ENCODE peak calls at places on chromosomes 13 and 19, in ten cellular contexts. One of them, this sample, is unnamed.

GRCh38 chr19:52567921-52568320 is 2.2 kb upstream of the ZNF701 start:
- DNase-seq in thoracic aorta: no peak
- DNase-seq in GM06990: no peak
- DNase-seq in NB4: no peak
- DNase-seq in fibroblast of the aortic adventitia: no peak
- DNase-seq in psoas muscle: no peak
- DNase-seq in neural progenitor cell: no peak
- DNase-seq in mucosa of descending colon: no peak
- DNase-seq in endodermal cell: no peak
- DNase-seq in dorsolateral prefrontal cortex: no peak
- DNase-seq in this sample: no peak

GRCh38 chr13:79621449-79621848 is 140.5 kb downstream of the NDFIP2 start:
- DNase-seq in thoracic aorta: no peak
- DNase-seq in GM06990: no peak
- DNase-seq in NB4: no peak
- DNase-seq in fibroblast of the aortic adventitia: no peak
- DNase-seq in psoas muscle: no peak
- DNase-seq in neural progenitor cell: no peak
- DNase-seq in mucosa of descending colon: no peak
- DNase-seq in endodermal cell: no peak
- DNase-seq in dorsolateral prefrontal cortex: no peak
- DNase-seq in this sample: no peak

GRCh38 chr13:93304868-93305613 is 78.4 kb downstream of the GPC6 start:
- DNase-seq in thoracic aorta: no peak
- DNase-seq in GM06990: no peak
- DNase-seq in NB4: no peak
- DNase-seq in fibroblast of the aortic adventitia: no peak
- DNase-seq in psoas muscle: no peak
- DNase-seq in neural progenitor cell: no peak
- DNase-seq in mucosa of descending colon: no peak
- DNase-seq in endodermal cell: peak
- DNase-seq in dorsolateral prefrontal cortex: no peak
- DNase-seq in this sample: no peak

GRCh38 chr13:34208326-34208725 is 390.4 kb downstream of the RFC3 start:
- DNase-seq in thoracic aorta: no peak
- DNase-seq in GM06990: no peak
- DNase-seq in NB4: no peak
- DNase-seq in fibroblast of the aortic adventitia: peak
- DNase-seq in psoas muscle: no peak
- DNase-seq in neural progenitor cell: no peak
- DNase-seq in mucosa of descending colon: no peak
- DNase-seq in endodermal cell: no peak
- DNase-seq in dorsolateral prefrontal cortex: no peak
- DNase-seq in this sample: no peak

GRCh38 chr13:90414691-90415596 is 932.5 kb upstream of the MIR17HG start:
- DNase-seq in thoracic aorta: no peak
- DNase-seq in GM06990: no peak
- DNase-seq in NB4: peak
- DNase-seq in fibroblast of the aortic adventitia: peak
- DNase-seq in psoas muscle: no peak
- DNase-seq in neural progenitor cell: no peak
- DNase-seq in mucosa of descending colon: no peak
- DNase-seq in endodermal cell: peak
- DNase-seq in dorsolateral prefrontal cortex: no peak
- DNase-seq in this sample: no peak

GRCh38 chr19:45340899-45341453 is 426 bp downstream of the KLC3 start:
- DNase-seq in thoracic aorta: no peak
- DNase-seq in GM06990: no peak
- DNase-seq in NB4: no peak
- DNase-seq in fibroblast of the aortic adventitia: peak
- DNase-seq in psoas muscle: no peak
- DNase-seq in neural progenitor cell: peak
- DNase-seq in mucosa of descending colon: no peak
- DNase-seq in endodermal cell: peak
- DNase-seq in dorsolateral prefrontal cortex: no peak
- DNase-seq in this sample: no peak

GRCh38 chr19:1856698-1857603 is 6.4 kb downstream of the KLF16 start:
- DNase-seq in thoracic aorta: peak
- DNase-seq in GM06990: peak
- DNase-seq in NB4: peak
- DNase-seq in fibroblast of the aortic adventitia: peak
- DNase-seq in psoas muscle: peak
- DNase-seq in neural progenitor cell: peak
- DNase-seq in mucosa of descending colon: peak
- DNase-seq in endodermal cell: peak
- DNase-seq in dorsolateral prefrontal cortex: no peak
- DNase-seq in this sample: no peak

GRCh38 chr19:2733930-2734588 is 5.8 kb downstream of the SLC39A3 start:
- DNase-seq in thoracic aorta: no peak
- DNase-seq in GM06990: no peak
- DNase-seq in NB4: peak
- DNase-seq in fibroblast of the aortic adventitia: no peak
- DNase-seq in psoas muscle: no peak
- DNase-seq in neural progenitor cell: no peak
- DNase-seq in mucosa of descending colon: peak
- DNase-seq in endodermal cell: no peak
- DNase-seq in dorsolateral prefrontal cortex: no peak
- DNase-seq in this sample: no peak

DNA sequence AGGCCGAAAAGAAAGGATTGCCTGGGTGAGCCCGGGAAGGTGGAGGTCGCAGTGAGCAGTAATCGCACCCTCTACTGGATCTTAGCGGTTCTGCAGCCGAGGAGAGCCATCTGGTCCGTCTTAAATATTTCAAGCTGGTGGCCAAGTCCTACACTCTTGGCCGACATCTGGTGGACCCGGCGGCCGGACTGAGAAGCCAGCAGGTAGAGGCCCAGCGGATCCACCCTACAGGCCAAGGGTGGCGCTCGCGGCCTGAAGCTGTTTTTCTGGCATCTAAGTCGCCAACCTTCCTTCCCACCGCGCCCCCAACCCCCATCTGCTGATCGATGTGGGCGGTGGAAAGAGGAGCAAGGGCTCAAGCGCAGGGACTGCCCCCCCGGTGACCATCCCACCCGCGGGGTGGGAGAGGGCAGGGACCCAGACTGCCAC is 46.5 kb upstream of the ZNF730 start:
- DNase-seq in thoracic aorta: no peak
- DNase-seq in GM06990: no peak
- DNase-seq in NB4: peak
- DNase-seq in fibroblast of the aortic adventitia: peak
- DNase-seq in psoas muscle: peak
- DNase-seq in neural progenitor cell: no peak
- DNase-seq in mucosa of descending colon: peak
- DNase-seq in endodermal cell: peak
- DNase-seq in dorsolateral prefrontal cortex: no peak
- DNase-seq in this sample: no peak
- TF ChIP-seq CTCF in thoracic aorta: peak
- TF ChIP-seq CTCF in GM06990: peak
- TF ChIP-seq CTCF in NB4: peak
- TF ChIP-seq CTCF in fibroblast of the aortic adventitia: peak
- TF ChIP-seq CTCF in psoas muscle: peak
- TF ChIP-seq CTCF in neural progenitor cell: no peak
- TF ChIP-seq CTCF in mucosa of descending colon: no peak
- TF ChIP-seq CTCF in endodermal cell: peak
- TF ChIP-seq CTCF in dorsolateral prefrontal cortex: peak
- TF ChIP-seq CTCF in this sample: peak

DNA sequence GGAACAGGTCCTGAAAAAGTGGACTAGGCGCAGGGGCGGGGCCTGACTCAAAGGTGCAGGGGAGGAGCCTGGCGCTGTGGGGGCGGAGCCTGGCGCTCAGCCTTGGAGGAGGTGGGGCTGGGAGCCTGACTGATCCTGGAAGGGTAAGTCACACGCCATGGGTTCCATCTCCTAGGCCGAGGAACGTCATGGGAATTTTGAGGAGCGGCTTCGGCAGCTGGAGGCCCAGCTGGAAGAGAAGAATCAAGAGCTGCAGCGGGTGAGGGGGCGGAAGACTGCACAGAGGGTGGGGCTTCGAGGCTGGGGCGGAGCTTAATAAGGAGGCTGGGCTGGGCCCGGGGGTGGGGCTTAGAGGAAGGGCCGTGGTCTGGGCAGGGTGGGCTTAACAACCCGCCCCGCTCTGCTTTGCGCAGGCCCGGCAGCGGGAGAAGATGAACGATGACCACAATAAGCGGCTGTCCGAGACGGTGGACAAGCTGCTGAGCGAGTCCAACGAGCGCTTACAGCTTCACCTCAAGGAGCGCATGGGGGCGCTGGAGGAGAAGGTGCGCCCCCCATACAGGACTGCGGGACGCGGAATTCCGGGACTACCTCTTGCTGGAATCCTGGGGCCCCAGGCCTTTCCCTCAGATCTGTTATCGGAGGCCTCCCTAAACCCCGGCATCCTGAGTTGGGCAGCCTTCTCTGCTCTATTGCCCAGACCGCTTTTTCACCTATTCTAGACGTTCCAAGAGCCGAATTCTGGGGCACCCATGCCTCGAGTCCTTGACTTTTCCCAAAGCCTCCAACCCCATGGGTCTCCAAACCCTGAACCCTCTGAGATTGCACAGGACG is 14.5 kb downstream of the PPFIA3 start:
- DNase-seq in thoracic aorta: no peak
- DNase-seq in GM06990: no peak
- DNase-seq in NB4: no peak
- DNase-seq in fibroblast of the aortic adventitia: peak
- DNase-seq in psoas muscle: peak
- DNase-seq in neural progenitor cell: peak
- DNase-seq in mucosa of descending colon: peak
- DNase-seq in endodermal cell: peak
- DNase-seq in dorsolateral prefrontal cortex: no peak
- DNase-seq in this sample: no peak
- TF ChIP-seq CTCF in thoracic aorta: no peak
- TF ChIP-seq CTCF in GM06990: no peak
- TF ChIP-seq CTCF in NB4: no peak
- TF ChIP-seq CTCF in fibroblast of the aortic adventitia: no peak
- TF ChIP-seq CTCF in psoas muscle: no peak
- TF ChIP-seq CTCF in neural progenitor cell: no peak
- TF ChIP-seq CTCF in mucosa of descending colon: no peak
- TF ChIP-seq CTCF in endodermal cell: no peak
- TF ChIP-seq CTCF in dorsolateral prefrontal cortex: no peak
- TF ChIP-seq CTCF in this sample: no peak

GRCh38 chr19:35294328-35294727 is 2.4 kb downstream of the MAG start:
- DNase-seq in thoracic aorta: no peak
- DNase-seq in GM06990: no peak
- DNase-seq in NB4: no peak
- DNase-seq in fibroblast of the aortic adventitia: no peak
- DNase-seq in psoas muscle: no peak
- DNase-seq in neural progenitor cell: no peak
- DNase-seq in mucosa of descending colon: no peak
- DNase-seq in endodermal cell: no peak
- DNase-seq in dorsolateral prefrontal cortex: no peak
- DNase-seq in this sample: no peak

GRCh38 chr19:35295792-35296462 is 4.0 kb downstream of the MAG start:
- DNase-seq in thoracic aorta: no peak
- DNase-seq in GM06990: peak
- DNase-seq in NB4: no peak
- DNase-seq in fibroblast of the aortic adventitia: no peak
- DNase-seq in psoas muscle: no peak
- DNase-seq in neural progenitor cell: no peak
- DNase-seq in mucosa of descending colon: no peak
- DNase-seq in endodermal cell: peak
- DNase-seq in dorsolateral prefrontal cortex: no peak
- DNase-seq in this sample: no peak

GRCh38 chr19:35296644-35297514 is 4.9 kb downstream of the MAG start:
- DNase-seq in thoracic aorta: no peak
- DNase-seq in GM06990: no peak
- DNase-seq in NB4: no peak
- DNase-seq in fibroblast of the aortic adventitia: no peak
- DNase-seq in psoas muscle: no peak
- DNase-seq in neural progenitor cell: no peak
- DNase-seq in mucosa of descending colon: no peak
- DNase-seq in endodermal cell: no peak
- DNase-seq in dorsolateral prefrontal cortex: no peak
- DNase-seq in this sample: no peak

GRCh38 chr19:35294859-35295258 is 2.9 kb downstream of the MAG start:
- DNase-seq in thoracic aorta: no peak
- DNase-seq in GM06990: no peak
- DNase-seq in NB4: no peak
- DNase-seq in fibroblast of the aortic adventitia: no peak
- DNase-seq in psoas muscle: no peak
- DNase-seq in neural progenitor cell: no peak
- DNase-seq in mucosa of descending colon: no peak
- DNase-seq in endodermal cell: no peak
- DNase-seq in dorsolateral prefrontal cortex: no peak
- DNase-seq in this sample: no peak

DNA sequence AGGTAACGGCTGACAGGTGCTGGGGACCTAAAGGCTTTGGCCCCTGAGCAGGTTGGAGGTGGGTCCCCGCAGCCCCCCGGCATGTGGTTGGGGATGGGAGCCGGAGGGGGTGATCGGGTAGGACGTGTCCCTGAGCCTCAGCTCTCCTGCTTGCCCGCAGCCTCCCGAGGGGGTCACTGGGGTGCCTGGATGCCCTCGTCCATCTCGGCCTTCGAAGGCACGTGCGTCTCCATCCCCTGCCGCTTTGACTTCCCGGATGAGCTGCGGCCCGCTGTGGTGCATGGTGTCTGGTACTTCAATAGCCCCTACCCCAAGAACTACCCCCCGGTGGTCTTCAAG is 3.5 kb downstream of the MAG start:
- DNase-seq in thoracic aorta: no peak
- DNase-seq in GM06990: no peak
- DNase-seq in NB4: no peak
- DNase-seq in fibroblast of the aortic adventitia: no peak
- DNase-seq in psoas muscle: no peak
- DNase-seq in neural progenitor cell: no peak
- DNase-seq in mucosa of descending colon: no peak
- DNase-seq in endodermal cell: no peak
- DNase-seq in dorsolateral prefrontal cortex: no peak
- DNase-seq in this sample: no peak
- TF ChIP-seq CTCF in thoracic aorta: no peak
- TF ChIP-seq CTCF in GM06990: no peak
- TF ChIP-seq CTCF in NB4: no peak
- TF ChIP-seq CTCF in fibroblast of the aortic adventitia: no peak
- TF ChIP-seq CTCF in psoas muscle: no peak
- TF ChIP-seq CTCF in neural progenitor cell: no peak
- TF ChIP-seq CTCF in mucosa of descending colon: no peak
- TF ChIP-seq CTCF in endodermal cell: no peak
- TF ChIP-seq CTCF in dorsolateral prefrontal cortex: no peak
- TF ChIP-seq CTCF in this sample: no peak

GRCh38 chr19:11698231-11698630 is 40.5 kb downstream of the ZNF823 start:
- DNase-seq in thoracic aorta: no peak
- DNase-seq in GM06990: no peak
- DNase-seq in NB4: no peak
- DNase-seq in fibroblast of the aortic adventitia: no peak
- DNase-seq in psoas muscle: no peak
- DNase-seq in neural progenitor cell: no peak
- DNase-seq in mucosa of descending colon: no peak
- DNase-seq in endodermal cell: no peak
- DNase-seq in dorsolateral prefrontal cortex: no peak
- DNase-seq in this sample: no peak

GRCh38 chr19:11697284-11697855 is 41.4 kb downstream of the ZNF823 start:
- DNase-seq in thoracic aorta: no peak
- DNase-seq in GM06990: no peak
- DNase-seq in NB4: no peak
- DNase-seq in fibroblast of the aortic adventitia: no peak
- DNase-seq in psoas muscle: no peak
- DNase-seq in neural progenitor cell: no peak
- DNase-seq in mucosa of descending colon: no peak
- DNase-seq in endodermal cell: no peak
- DNase-seq in dorsolateral prefrontal cortex: no peak
- DNase-seq in this sample: no peak

GRCh38 chr19:11692127-11692790 is 46.5 kb downstream of the ZNF823 start:
- DNase-seq in thoracic aorta: no peak
- DNase-seq in GM06990: no peak
- DNase-seq in NB4: no peak
- DNase-seq in fibroblast of the aortic adventitia: no peak
- DNase-seq in psoas muscle: no peak
- DNase-seq in neural progenitor cell: no peak
- DNase-seq in mucosa of descending colon: no peak
- DNase-seq in endodermal cell: no peak
- DNase-seq in dorsolateral prefrontal cortex: no peak
- DNase-seq in this sample: no peak

GRCh38 chr19:11694533-11695439 is 44.0 kb downstream of the ZNF823 start:
- DNase-seq in thoracic aorta: peak
- DNase-seq in GM06990: peak
- DNase-seq in NB4: peak
- DNase-seq in fibroblast of the aortic adventitia: peak
- DNase-seq in psoas muscle: peak
- DNase-seq in neural progenitor cell: peak
- DNase-seq in mucosa of descending colon: peak
- DNase-seq in endodermal cell: peak
- DNase-seq in dorsolateral prefrontal cortex: peak
- DNase-seq in this sample: peak

DNA sequence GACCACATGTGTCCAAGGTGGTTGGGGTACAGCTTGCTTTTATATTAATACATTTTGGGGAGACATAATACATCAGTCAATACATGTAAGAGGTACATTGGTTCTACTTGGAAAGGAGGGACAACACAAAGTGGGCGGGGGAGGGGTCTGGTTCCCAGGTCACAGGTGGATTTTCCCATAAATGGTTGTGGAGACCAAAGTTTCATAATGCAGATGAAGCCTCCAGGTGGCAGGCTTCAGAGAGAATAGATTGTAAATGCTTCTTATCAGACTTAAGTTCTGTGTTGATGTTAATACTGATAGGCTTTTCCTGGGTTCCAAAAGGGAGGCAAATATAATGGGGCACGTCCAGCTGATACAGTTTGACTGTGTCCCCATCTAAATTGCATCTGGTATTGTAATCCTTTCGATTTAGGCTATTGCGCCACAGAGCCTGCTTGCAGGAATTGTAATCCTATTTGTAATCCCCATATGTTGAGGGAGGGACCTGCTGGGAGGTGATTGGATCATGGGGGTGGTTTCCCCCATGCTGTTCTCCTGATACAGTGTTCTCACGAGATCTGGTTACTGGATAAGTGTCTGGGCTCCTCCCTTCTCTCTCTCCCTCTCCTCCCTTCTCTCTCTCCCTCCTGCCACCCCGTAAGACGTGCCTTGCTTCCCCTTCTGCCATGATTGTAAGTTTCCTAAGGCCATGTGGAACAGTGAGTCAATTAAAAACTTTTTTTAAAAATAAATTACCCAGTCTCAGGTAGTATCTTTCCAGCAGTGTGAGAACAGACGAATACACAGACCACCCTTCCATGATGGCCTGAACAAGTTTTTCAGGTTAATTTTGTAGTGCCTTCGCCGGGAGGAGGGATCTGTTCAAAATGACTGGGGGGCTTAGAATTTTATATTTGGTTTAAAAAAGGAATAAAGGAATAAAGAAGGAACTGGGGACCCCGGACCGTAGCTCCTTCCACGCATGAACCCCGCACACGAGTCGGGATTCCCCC is 44.9 kb downstream of the ZNF823 start:
- DNase-seq in thoracic aorta: no peak
- DNase-seq in GM06990: no peak
- DNase-seq in NB4: peak
- DNase-seq in fibroblast of the aortic adventitia: peak
- DNase-seq in psoas muscle: no peak
- DNase-seq in neural progenitor cell: peak
- DNase-seq in mucosa of descending colon: no peak
- DNase-seq in endodermal cell: peak
- DNase-seq in dorsolateral prefrontal cortex: no peak
- DNase-seq in this sample: no peak
- TF ChIP-seq CTCF in thoracic aorta: no peak
- TF ChIP-seq CTCF in GM06990: no peak
- TF ChIP-seq CTCF in NB4: no peak
- TF ChIP-seq CTCF in fibroblast of the aortic adventitia: no peak
- TF ChIP-seq CTCF in psoas muscle: no peak
- TF ChIP-seq CTCF in neural progenitor cell: no peak
- TF ChIP-seq CTCF in mucosa of descending colon: no peak
- TF ChIP-seq CTCF in endodermal cell: peak
- TF ChIP-seq CTCF in dorsolateral prefrontal cortex: no peak
- TF ChIP-seq CTCF in this sample: no peak

This sample was measured in neural crest cell.